ENCODE peak calls at places on chromosome 17, in six cellular contexts. One of them, this sample, is unnamed.

GRCh38 chr17:63701477-63702222 is 1.7 kb upstream of the LIMD2 start:
- DNase-seq in esophagus squamous epithelium: no peak
- DNase-seq in transverse colon: peak
- DNase-seq in body of pancreas: no peak
- DNase-seq in Peyer's patch: no peak
- DNase-seq in sigmoid colon: no peak
- DNase-seq in this sample: peak

GRCh38 chr17:40548982-40549680 is 16.1 kb downstream of the CCR7 start:
- DNase-seq in esophagus squamous epithelium: no peak
- DNase-seq in transverse colon: peak
- DNase-seq in body of pancreas: peak
- DNase-seq in Peyer's patch: peak
- DNase-seq in sigmoid colon: peak
- DNase-seq in this sample: no peak

GRCh38 chr17:62653002-62653830 is 25.7 kb downstream of the MRC2 start:
- DNase-seq in esophagus squamous epithelium: no peak
- DNase-seq in transverse colon: peak
- DNase-seq in body of pancreas: peak
- DNase-seq in Peyer's patch: no peak
- DNase-seq in sigmoid colon: peak
- DNase-seq in this sample: peak

GRCh38 chr17:74513987-74514631 is 17.2 kb downstream of the CD300LB start:
- DNase-seq in esophagus squamous epithelium: no peak
- DNase-seq in transverse colon: no peak
- DNase-seq in body of pancreas: no peak
- DNase-seq in Peyer's patch: no peak
- DNase-seq in sigmoid colon: no peak
- DNase-seq in this sample: no peak

GRCh38 chr17:63555475-63556156 is 5.3 kb downstream of the DCAF7 start:
- DNase-seq in esophagus squamous epithelium: no peak
- DNase-seq in transverse colon: no peak
- DNase-seq in body of pancreas: no peak
- DNase-seq in Peyer's patch: no peak
- DNase-seq in sigmoid colon: no peak
- DNase-seq in this sample: no peak

GRCh38 chr17:81638683-81639082 is 1.7 kb downstream of the TSPAN10 start:
- DNase-seq in esophagus squamous epithelium: no peak
- DNase-seq in transverse colon: no peak
- DNase-seq in body of pancreas: no peak
- DNase-seq in Peyer's patch: no peak
- DNase-seq in sigmoid colon: no peak
- DNase-seq in this sample: no peak

GRCh38 chr17:19650826-19651225 is 2.3 kb downstream of the ALDH3A2 start:
- DNase-seq in esophagus squamous epithelium: no peak
- DNase-seq in transverse colon: no peak
- DNase-seq in body of pancreas: no peak
- DNase-seq in Peyer's patch: no peak
- DNase-seq in sigmoid colon: no peak
- DNase-seq in this sample: no peak

GRCh38 chr17:82592751-82593589 is 55.3 kb downstream of the WDR45B start:
- DNase-seq in esophagus squamous epithelium: no peak
- DNase-seq in transverse colon: peak
- DNase-seq in body of pancreas: peak
- DNase-seq in Peyer's patch: peak
- DNase-seq in sigmoid colon: peak
- DNase-seq in this sample: peak

GRCh38 chr17:79840989-79841286 is 1.7 kb upstream of the CBX4 start:
- DNase-seq in esophagus squamous epithelium: no peak
- DNase-seq in transverse colon: no peak
- DNase-seq in body of pancreas: no peak
- DNase-seq in Peyer's patch: no peak
- DNase-seq in sigmoid colon: no peak
- DNase-seq in this sample: no peak

GRCh38 chr17:29133146-29133713 is 47.0 kb downstream of the MYO18A start:
- DNase-seq in esophagus squamous epithelium: no peak
- DNase-seq in transverse colon: no peak
- DNase-seq in body of pancreas: no peak
- DNase-seq in Peyer's patch: peak
- DNase-seq in sigmoid colon: no peak
- DNase-seq in this sample: peak

GRCh38 chr17:73118876-73119485 is 26.5 kb upstream of the SLC39A11 start:
- DNase-seq in esophagus squamous epithelium: no peak
- DNase-seq in transverse colon: no peak
- DNase-seq in body of pancreas: peak
- DNase-seq in Peyer's patch: no peak
- DNase-seq in sigmoid colon: no peak
- DNase-seq in this sample: no peak

GRCh38 chr17:67682196-67682595 is 35.5 kb upstream of the NOL11 start:
- DNase-seq in esophagus squamous epithelium: no peak
- DNase-seq in transverse colon: no peak
- DNase-seq in body of pancreas: peak
- DNase-seq in Peyer's patch: no peak
- DNase-seq in sigmoid colon: no peak
- DNase-seq in this sample: no peak

GRCh38 chr17:44024271-44024663 is 9.5 kb upstream of the TMEM101 start:
- DNase-seq in esophagus squamous epithelium: no peak
- DNase-seq in transverse colon: no peak
- DNase-seq in body of pancreas: no peak
- DNase-seq in Peyer's patch: no peak
- DNase-seq in sigmoid colon: no peak
- DNase-seq in this sample: no peak

GRCh38 chr17:74276051-74276476 is 2.0 kb downstream of the DNAI2 start:
- DNase-seq in esophagus squamous epithelium: no peak
- DNase-seq in transverse colon: no peak
- DNase-seq in body of pancreas: no peak
- DNase-seq in Peyer's patch: no peak
- DNase-seq in sigmoid colon: peak
- DNase-seq in this sample: peak

GRCh38 chr17:28471531-28472342 is 1.7 kb upstream of the SLC13A2 start:
- DNase-seq in esophagus squamous epithelium: no peak
- DNase-seq in transverse colon: no peak
- DNase-seq in body of pancreas: no peak
- DNase-seq in Peyer's patch: no peak
- DNase-seq in sigmoid colon: peak
- DNase-seq in this sample: no peak

GRCh38 chr17:57551321-57552079 is 193.6 kb downstream of the CCDC182 start:
- DNase-seq in esophagus squamous epithelium: peak
- DNase-seq in transverse colon: peak
- DNase-seq in body of pancreas: no peak
- DNase-seq in Peyer's patch: no peak
- DNase-seq in sigmoid colon: no peak
- DNase-seq in this sample: no peak

GRCh38 chr17:37671813-37672544 is 28.7 kb upstream of the DDX52 start:
- DNase-seq in esophagus squamous epithelium: no peak
- DNase-seq in transverse colon: no peak
- DNase-seq in body of pancreas: no peak
- DNase-seq in Peyer's patch: no peak
- DNase-seq in sigmoid colon: no peak
- DNase-seq in this sample: no peak

GRCh38 chr17:79671387-79671752 is 59.4 kb upstream of the ENPP7 start:
- DNase-seq in esophagus squamous epithelium: no peak
- DNase-seq in transverse colon: no peak
- DNase-seq in body of pancreas: no peak
- DNase-seq in Peyer's patch: peak
- DNase-seq in sigmoid colon: no peak
- DNase-seq in this sample: no peak

GRCh38 chr17:30950669-30951399 is 20.0 kb upstream of the RNF135 start:
- DNase-seq in esophagus squamous epithelium: no peak
- DNase-seq in transverse colon: peak
- DNase-seq in body of pancreas: peak
- DNase-seq in Peyer's patch: peak
- DNase-seq in sigmoid colon: peak
- DNase-seq in this sample: peak

GRCh38 chr17:42016952-42017865 is at the start of gene DNAJC7:
- DNase-seq in esophagus squamous epithelium: peak
- DNase-seq in transverse colon: peak
- DNase-seq in body of pancreas: peak
- DNase-seq in Peyer's patch: peak
- DNase-seq in sigmoid colon: peak
- DNase-seq in this sample: peak
- TF ChIP-seq POLR2A in esophagus squamous epithelium: no peak
- TF ChIP-seq POLR2A in transverse colon: peak
- TF ChIP-seq POLR2A in body of pancreas: peak
- TF ChIP-seq POLR2A in Peyer's patch: peak
- TF ChIP-seq POLR2A in sigmoid colon: peak
- TF ChIP-seq POLR2A in this sample: peak

GRCh38 chr17:8829036-8829941 is 30.1 kb upstream of the MFSD6L start:
- DNase-seq in esophagus squamous epithelium: no peak
- DNase-seq in transverse colon: no peak
- DNase-seq in body of pancreas: no peak
- DNase-seq in Peyer's patch: no peak
- DNase-seq in sigmoid colon: no peak
- DNase-seq in this sample: no peak

GRCh38 chr17:8831234-8831849 is 32.2 kb upstream of the MFSD6L start:
- DNase-seq in esophagus squamous epithelium: no peak
- DNase-seq in transverse colon: no peak
- DNase-seq in body of pancreas: no peak
- DNase-seq in Peyer's patch: no peak
- DNase-seq in sigmoid colon: no peak
- DNase-seq in this sample: no peak

GRCh38 chr17:8828517-8828875 is 29.3 kb upstream of the MFSD6L start:
- DNase-seq in esophagus squamous epithelium: no peak
- DNase-seq in transverse colon: no peak
- DNase-seq in body of pancreas: no peak
- DNase-seq in Peyer's patch: no peak
- DNase-seq in sigmoid colon: no peak
- DNase-seq in this sample: no peak

GRCh38 chr17:8832711-8833352 is 33.7 kb upstream of the MFSD6L start:
- DNase-seq in esophagus squamous epithelium: no peak
- DNase-seq in transverse colon: peak
- DNase-seq in body of pancreas: no peak
- DNase-seq in Peyer's patch: no peak
- DNase-seq in sigmoid colon: no peak
- DNase-seq in this sample: peak

DNA sequence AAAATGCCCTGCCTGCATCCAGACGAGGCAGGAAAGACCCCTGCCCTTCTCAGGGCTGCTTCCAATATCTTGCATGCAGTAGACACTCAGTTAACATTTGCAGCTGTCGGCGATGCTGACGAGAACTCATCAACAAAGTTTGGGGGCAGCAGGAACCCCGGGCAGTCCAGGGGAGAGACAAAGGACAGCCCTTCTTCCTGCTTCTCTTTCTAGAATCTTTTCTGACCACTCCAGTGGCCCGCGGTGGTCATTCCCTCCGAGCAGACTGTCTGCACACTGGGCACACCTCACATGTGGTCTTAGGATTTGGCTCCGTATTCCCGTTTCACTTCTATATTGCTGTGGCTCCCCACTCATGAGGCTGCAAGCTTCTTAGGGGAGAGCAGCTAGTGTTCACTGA is 31.0 kb upstream of the MFSD6L start:
- DNase-seq in esophagus squamous epithelium: no peak
- DNase-seq in transverse colon: no peak
- DNase-seq in body of pancreas: no peak
- DNase-seq in Peyer's patch: no peak
- DNase-seq in sigmoid colon: no peak
- DNase-seq in this sample: no peak
- H3K4me3 ChIP-seq in esophagus squamous epithelium: no peak
- H3K4me3 ChIP-seq in transverse colon: no peak
- H3K4me3 ChIP-seq in body of pancreas: no peak
- H3K4me3 ChIP-seq in Peyer's patch: no peak
- H3K4me3 ChIP-seq in sigmoid colon: no peak
- H3K4me3 ChIP-seq in this sample: no peak

GRCh38 chr17:55617441-55617840 is 105.2 kb downstream of the TMEM100 start:
- DNase-seq in esophagus squamous epithelium: no peak
- DNase-seq in transverse colon: no peak
- DNase-seq in body of pancreas: no peak
- DNase-seq in Peyer's patch: no peak
- DNase-seq in sigmoid colon: peak
- DNase-seq in this sample: no peak

GRCh38 chr17:55622547-55622946 is 100.1 kb downstream of the TMEM100 start:
- DNase-seq in esophagus squamous epithelium: no peak
- DNase-seq in transverse colon: no peak
- DNase-seq in body of pancreas: no peak
- DNase-seq in Peyer's patch: no peak
- DNase-seq in sigmoid colon: no peak
- DNase-seq in this sample: no peak

GRCh38 chr17:55620945-55621344 is 101.7 kb downstream of the TMEM100 start:
- DNase-seq in esophagus squamous epithelium: no peak
- DNase-seq in transverse colon: no peak
- DNase-seq in body of pancreas: no peak
- DNase-seq in Peyer's patch: no peak
- DNase-seq in sigmoid colon: no peak
- DNase-seq in this sample: no peak

GRCh38 chr17:55624789-55625433 is 97.8 kb downstream of the TMEM100 start:
- DNase-seq in esophagus squamous epithelium: no peak
- DNase-seq in transverse colon: no peak
- DNase-seq in body of pancreas: no peak
- DNase-seq in Peyer's patch: no peak
- DNase-seq in sigmoid colon: no peak
- DNase-seq in this sample: no peak

GRCh38 chr17:55620023-55620422 is 102.6 kb downstream of the TMEM100 start:
- DNase-seq in esophagus squamous epithelium: no peak
- DNase-seq in transverse colon: no peak
- DNase-seq in body of pancreas: no peak
- DNase-seq in Peyer's patch: no peak
- DNase-seq in sigmoid colon: no peak
- DNase-seq in this sample: no peak
- TF ChIP-seq POLR2A in esophagus squamous epithelium: no peak
- TF ChIP-seq POLR2A in transverse colon: no peak
- TF ChIP-seq POLR2A in body of pancreas: no peak
- TF ChIP-seq POLR2A in Peyer's patch: no peak
- TF ChIP-seq POLR2A in sigmoid colon: no peak
- TF ChIP-seq POLR2A in this sample: no peak

DNA sequence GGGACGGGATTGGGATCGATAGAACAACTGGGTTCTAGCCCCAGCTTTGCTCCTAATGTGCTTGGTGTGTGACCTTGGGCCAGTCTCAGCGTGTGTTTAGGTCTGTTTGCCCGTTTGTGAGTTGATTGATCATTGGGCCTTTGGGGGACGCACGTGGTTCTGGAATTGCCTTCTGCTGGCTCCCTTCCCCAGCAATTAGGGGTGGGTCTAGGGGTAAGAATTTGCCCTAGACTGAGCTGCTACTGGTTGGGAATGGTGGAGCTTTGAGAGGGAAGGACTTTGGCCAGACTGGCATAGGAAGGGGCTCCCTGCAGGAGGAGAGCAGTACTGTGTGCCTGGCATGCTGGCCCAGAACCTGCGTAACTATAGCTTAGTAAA is 1.5 kb downstream of the SPNS2 start:
- DNase-seq in esophagus squamous epithelium: no peak
- DNase-seq in transverse colon: no peak
- DNase-seq in body of pancreas: no peak
- DNase-seq in Peyer's patch: no peak
- DNase-seq in sigmoid colon: no peak
- DNase-seq in this sample: no peak
- H3K4me3 ChIP-seq in esophagus squamous epithelium: peak
- H3K4me3 ChIP-seq in transverse colon: no peak
- H3K4me3 ChIP-seq in body of pancreas: peak
- H3K4me3 ChIP-seq in Peyer's patch: peak
- H3K4me3 ChIP-seq in sigmoid colon: peak
- H3K4me3 ChIP-seq in this sample: peak

GRCh38 chr17:27244481-27245223 is 49.3 kb upstream of the WSB1 start:
- DNase-seq in esophagus squamous epithelium: no peak
- DNase-seq in transverse colon: peak
- DNase-seq in body of pancreas: peak
- DNase-seq in Peyer's patch: no peak
- DNase-seq in sigmoid colon: peak
- DNase-seq in this sample: peak
- TF ChIP-seq POLR2A in esophagus squamous epithelium: no peak
- TF ChIP-seq POLR2A in transverse colon: no peak
- TF ChIP-seq POLR2A in body of pancreas: peak
- TF ChIP-seq POLR2A in Peyer's patch: peak
- TF ChIP-seq POLR2A in sigmoid colon: no peak
- TF ChIP-seq POLR2A in this sample: no peak